ENCODE peak calls at places on chromosomes 13 and 19, in six cellular contexts. One of them, this sample, is unnamed.

GRCh38 chr13:109145631-109146030 is 516.2 kb downstream of the MYO16 start:
- DNase-seq in mesothelial cell of epicardium: no peak
- DNase-seq in WERI-Rb-1: peak; percentile 68
- DNase-seq in fibroblast of pulmonary artery: peak; percentile 85
- DNase-seq in BJ: no peak
- DNase-seq in dorsolateral prefrontal cortex: no peak
- DNase-seq in this sample: no peak

GRCh38 chr13:49806126-49806536 is 13.6 kb upstream of the KPNA3 start:
- DNase-seq in mesothelial cell of epicardium: no peak
- DNase-seq in BJ: no peak
- DNase-seq in WERI-Rb-1: no peak
- DNase-seq in dorsolateral prefrontal cortex: no peak
- DNase-seq in fibroblast of pulmonary artery: no peak
- DNase-seq in this sample: no peak

GRCh38 chr19:1862424-1863307 is 713 bp downstream of the KLF16 start:
- DNase-seq in BJ: no peak
- DNase-seq in WERI-Rb-1: no peak
- DNase-seq in fibroblast of pulmonary artery: no peak
- DNase-seq in mesothelial cell of epicardium: no peak
- DNase-seq in dorsolateral prefrontal cortex: no peak
- DNase-seq in this sample: no peak

GRCh38 chr13:66780814-66781213 is 449.3 kb downstream of the PCDH9 start:
- DNase-seq in mesothelial cell of epicardium: no peak
- DNase-seq in WERI-Rb-1: no peak
- DNase-seq in BJ: peak; percentile 27
- DNase-seq in fibroblast of pulmonary artery: peak; percentile 43
- DNase-seq in dorsolateral prefrontal cortex: no peak
- DNase-seq in this sample: no peak

GRCh38 chr19:51259348-51260245 is 8.7 kb downstream of the SIGLECL1 start:
- DNase-seq in mesothelial cell of epicardium: no peak
- DNase-seq in BJ: no peak
- DNase-seq in WERI-Rb-1: peak; percentile 25
- DNase-seq in dorsolateral prefrontal cortex: no peak
- DNase-seq in fibroblast of pulmonary artery: peak; percentile 43
- DNase-seq in this sample: no peak

GRCh38 chr19:32971012-32971595 is 654 bp downstream of the CEP89 start:
- DNase-seq in mesothelial cell of epicardium: no peak
- DNase-seq in BJ: no peak
- DNase-seq in dorsolateral prefrontal cortex: no peak
- DNase-seq in WERI-Rb-1: no peak
- DNase-seq in fibroblast of pulmonary artery: no peak
- DNase-seq in this sample: no peak

GRCh38 chr13:22357132-22357531 is 686.3 kb downstream of the FGF9 start:
- DNase-seq in mesothelial cell of epicardium: no peak
- DNase-seq in dorsolateral prefrontal cortex: no peak
- DNase-seq in WERI-Rb-1: no peak
- DNase-seq in BJ: peak; percentile 13
- DNase-seq in fibroblast of pulmonary artery: no peak
- DNase-seq in this sample: no peak

GRCh38 chr19:372306-372890 is 27.8 kb upstream of the MIER2 start:
- DNase-seq in dorsolateral prefrontal cortex: peak; percentile 57
- DNase-seq in BJ: peak; percentile 39
- DNase-seq in WERI-Rb-1: no peak
- DNase-seq in fibroblast of pulmonary artery: peak; percentile 78
- DNase-seq in mesothelial cell of epicardium: no peak
- DNase-seq in this sample: peak; percentile 54

GRCh38 chr13:29847501-29847983 is 2.9 kb downstream of the UBL3 start:
- DNase-seq in fibroblast of pulmonary artery: peak; percentile 49
- DNase-seq in BJ: no peak
- DNase-seq in WERI-Rb-1: no peak
- DNase-seq in mesothelial cell of epicardium: no peak
- DNase-seq in dorsolateral prefrontal cortex: no peak
- DNase-seq in this sample: no peak

DNA sequence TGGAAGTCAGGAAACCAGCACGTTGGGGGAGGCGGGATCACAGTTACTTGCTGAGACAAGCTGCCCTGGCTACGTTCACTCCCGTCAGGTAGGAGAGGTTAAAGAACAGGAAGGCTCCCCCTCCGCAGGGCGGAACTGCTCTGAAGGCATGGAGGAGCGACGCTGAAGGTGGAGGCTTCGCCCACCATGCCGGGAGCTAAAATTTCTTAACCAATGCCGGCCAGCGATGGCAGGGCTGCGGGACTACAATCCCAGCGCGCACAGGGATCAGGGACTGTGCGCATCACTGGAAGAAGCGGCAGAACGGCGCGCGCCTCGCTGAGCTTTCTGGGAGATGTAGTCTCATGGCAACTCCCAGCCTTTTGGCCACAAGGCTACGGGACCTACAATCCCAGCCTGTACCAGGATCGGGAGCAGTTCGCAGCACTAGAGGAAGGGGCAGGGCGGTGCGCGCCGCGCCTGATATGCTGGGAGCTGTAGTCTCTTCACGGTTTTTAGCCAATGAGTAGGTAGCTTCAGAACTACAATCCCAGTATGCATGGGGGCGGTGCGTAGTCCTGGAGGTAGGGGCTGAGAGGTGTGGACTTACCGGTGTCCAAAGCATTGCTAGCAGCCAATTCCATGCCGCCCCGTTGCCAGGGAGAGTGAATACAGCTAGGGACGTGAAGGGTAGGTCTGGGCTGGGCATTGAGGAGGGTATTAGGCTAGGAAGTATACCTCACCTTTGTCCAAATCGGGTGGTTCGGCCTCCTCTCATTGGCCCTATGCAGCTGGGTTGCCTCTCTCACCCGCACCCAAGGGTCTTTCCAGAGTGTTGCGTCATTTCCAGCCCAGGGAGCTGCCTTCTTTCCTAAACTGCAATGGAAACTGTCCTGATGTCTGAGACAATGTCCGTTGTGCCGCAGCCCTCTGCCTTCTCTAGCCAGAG is 12.8 kb upstream of the ZNF682 start:
- DNase-seq in BJ: peak; percentile 88
- DNase-seq in fibroblast of pulmonary artery: peak; percentile 99
- DNase-seq in mesothelial cell of epicardium: peak; percentile 93
- DNase-seq in dorsolateral prefrontal cortex: peak; percentile 100
- DNase-seq in WERI-Rb-1: peak; percentile 98
- DNase-seq in this sample: peak; percentile 96
- TF ChIP-seq CTCF in BJ: peak; percentile 3
- TF ChIP-seq CTCF in fibroblast of pulmonary artery: no peak
- TF ChIP-seq CTCF in mesothelial cell of epicardium: no peak
- TF ChIP-seq CTCF in dorsolateral prefrontal cortex: peak; percentile 47
- TF ChIP-seq CTCF in WERI-Rb-1: no peak
- TF ChIP-seq CTCF in this sample: no peak

DNA sequence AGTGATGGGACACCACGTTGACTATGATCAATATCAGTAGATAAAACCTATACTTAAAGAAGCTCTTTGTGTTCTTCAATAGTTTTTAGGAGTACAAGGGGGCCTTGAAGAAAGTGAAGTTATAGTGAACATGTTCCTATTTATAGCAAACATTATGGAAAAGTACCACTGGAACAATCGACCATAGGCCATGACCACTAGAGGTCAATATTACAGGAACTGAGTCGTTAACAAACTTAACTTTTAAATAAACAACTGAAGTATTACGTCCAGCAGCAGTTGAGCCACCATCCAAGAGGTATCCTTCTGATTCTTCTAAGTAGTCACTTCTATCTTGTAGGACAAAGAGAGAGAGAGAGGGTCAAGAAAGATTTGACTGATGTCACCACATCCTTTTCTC is 391.0 kb upstream of the SLITRK5 start:
- DNase-seq in BJ: no peak
- DNase-seq in WERI-Rb-1: no peak
- DNase-seq in fibroblast of pulmonary artery: no peak
- DNase-seq in dorsolateral prefrontal cortex: no peak
- DNase-seq in mesothelial cell of epicardium: no peak
- DNase-seq in this sample: no peak
- TF ChIP-seq CTCF in BJ: no peak
- TF ChIP-seq CTCF in WERI-Rb-1: peak; percentile 0
- TF ChIP-seq CTCF in fibroblast of pulmonary artery: no peak
- TF ChIP-seq CTCF in dorsolateral prefrontal cortex: no peak
- TF ChIP-seq CTCF in mesothelial cell of epicardium: no peak
- TF ChIP-seq CTCF in this sample: no peak

GRCh38 chr13:96730676-96731075 is 263.6 kb downstream of the OXGR1 start:
- DNase-seq in fibroblast of pulmonary artery: peak; percentile 1
- DNase-seq in WERI-Rb-1: no peak
- DNase-seq in dorsolateral prefrontal cortex: no peak
- DNase-seq in BJ: no peak
- DNase-seq in mesothelial cell of epicardium: no peak
- DNase-seq in this sample: no peak

DNA sequence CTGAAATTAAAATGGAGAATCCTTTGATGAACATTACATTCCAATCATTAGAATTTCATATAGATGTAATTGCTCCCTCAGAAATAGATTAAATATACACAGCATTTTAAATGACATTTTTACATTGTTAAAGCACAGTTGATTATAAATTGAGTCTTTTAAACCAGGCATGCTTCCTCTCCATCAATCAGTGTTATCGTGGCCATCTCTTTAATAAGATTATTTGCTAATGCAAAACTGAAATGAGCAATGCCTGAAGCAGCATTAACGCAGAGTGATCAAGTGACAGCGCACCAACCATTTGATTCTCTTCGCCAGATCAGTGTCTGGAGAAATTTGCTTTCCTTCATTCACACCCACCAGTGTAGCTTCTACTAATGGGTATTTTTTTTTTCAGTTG is 259.8 kb downstream of the OXGR1 start:
- DNase-seq in BJ: no peak
- DNase-seq in fibroblast of pulmonary artery: no peak
- DNase-seq in mesothelial cell of epicardium: no peak
- DNase-seq in dorsolateral prefrontal cortex: no peak
- DNase-seq in WERI-Rb-1: no peak
- DNase-seq in this sample: no peak
- TF ChIP-seq CTCF in BJ: no peak
- TF ChIP-seq CTCF in fibroblast of pulmonary artery: no peak
- TF ChIP-seq CTCF in mesothelial cell of epicardium: no peak
- TF ChIP-seq CTCF in dorsolateral prefrontal cortex: no peak
- TF ChIP-seq CTCF in WERI-Rb-1: no peak
- TF ChIP-seq CTCF in this sample: no peak

DNA sequence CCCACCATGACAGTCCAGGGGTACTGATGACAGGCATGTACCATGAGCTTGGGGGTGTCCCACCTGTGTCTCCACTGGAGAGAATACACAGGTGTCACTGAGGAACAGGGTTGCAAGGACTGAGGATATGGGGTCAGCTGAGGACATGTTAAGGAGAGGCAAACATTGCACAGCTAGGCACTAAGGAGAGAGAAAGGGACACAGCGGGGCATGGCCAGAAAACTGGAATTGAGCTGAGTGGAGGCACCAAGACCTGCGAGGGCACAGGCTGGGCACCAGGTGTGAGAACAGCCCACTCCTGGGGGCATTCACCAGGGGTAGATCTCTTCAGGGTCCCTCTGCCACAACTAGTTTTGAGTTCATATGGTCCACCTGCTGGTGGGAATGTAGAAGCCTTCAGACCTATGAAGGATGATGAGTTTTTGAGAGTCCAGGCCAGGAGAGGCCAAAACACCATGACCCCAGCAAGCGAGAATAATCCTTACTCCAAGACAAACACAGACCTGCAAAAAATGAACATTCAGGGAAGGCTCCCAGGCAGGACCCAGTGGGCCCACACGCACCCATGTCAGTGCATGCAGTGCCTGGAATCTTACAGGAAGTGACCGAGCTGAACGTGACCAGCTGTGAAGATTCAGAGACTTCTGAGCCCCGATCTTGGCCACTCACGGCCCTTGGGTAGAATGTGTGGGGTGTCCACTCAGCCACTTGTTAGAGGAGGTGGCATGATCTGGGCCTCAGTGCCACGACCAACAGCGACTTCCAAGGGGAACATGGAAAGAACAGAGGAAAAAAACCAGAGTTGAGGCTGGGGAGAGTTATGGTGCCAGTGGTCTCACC is 1.4 kb upstream of the ZNF584 start:
- DNase-seq in WERI-Rb-1: no peak
- DNase-seq in dorsolateral prefrontal cortex: no peak
- DNase-seq in mesothelial cell of epicardium: no peak
- DNase-seq in fibroblast of pulmonary artery: no peak
- DNase-seq in BJ: no peak
- DNase-seq in this sample: no peak
- TF ChIP-seq CTCF in WERI-Rb-1: peak; percentile 28
- TF ChIP-seq CTCF in dorsolateral prefrontal cortex: no peak
- TF ChIP-seq CTCF in mesothelial cell of epicardium: peak; percentile 51
- TF ChIP-seq CTCF in fibroblast of pulmonary artery: peak; percentile 42
- TF ChIP-seq CTCF in BJ: peak; percentile 43
- TF ChIP-seq CTCF in this sample: peak; percentile 21

GRCh38 chr13:75417647-75418046 is 64.3 kb downstream of the TBC1D4 start:
- DNase-seq in BJ: no peak
- DNase-seq in mesothelial cell of epicardium: no peak
- DNase-seq in WERI-Rb-1: no peak
- DNase-seq in fibroblast of pulmonary artery: no peak
- DNase-seq in dorsolateral prefrontal cortex: no peak
- DNase-seq in this sample: no peak

GRCh38 chr13:75417006-75417384 is 65.0 kb downstream of the TBC1D4 start:
- DNase-seq in mesothelial cell of epicardium: no peak
- DNase-seq in BJ: no peak
- DNase-seq in fibroblast of pulmonary artery: no peak
- DNase-seq in WERI-Rb-1: no peak
- DNase-seq in dorsolateral prefrontal cortex: no peak
- DNase-seq in this sample: no peak

GRCh38 chr13:75415720-75416119 is 66.2 kb downstream of the TBC1D4 start:
- DNase-seq in BJ: peak; percentile 74
- DNase-seq in mesothelial cell of epicardium: no peak
- DNase-seq in WERI-Rb-1: no peak
- DNase-seq in fibroblast of pulmonary artery: peak; percentile 86
- DNase-seq in dorsolateral prefrontal cortex: no peak
- DNase-seq in this sample: peak; percentile 43

GRCh38 chr13:75418186-75418843 is 63.7 kb downstream of the TBC1D4 start:
- DNase-seq in WERI-Rb-1: no peak
- DNase-seq in fibroblast of pulmonary artery: no peak
- DNase-seq in mesothelial cell of epicardium: no peak
- DNase-seq in BJ: no peak
- DNase-seq in dorsolateral prefrontal cortex: no peak
- DNase-seq in this sample: no peak

DNA sequence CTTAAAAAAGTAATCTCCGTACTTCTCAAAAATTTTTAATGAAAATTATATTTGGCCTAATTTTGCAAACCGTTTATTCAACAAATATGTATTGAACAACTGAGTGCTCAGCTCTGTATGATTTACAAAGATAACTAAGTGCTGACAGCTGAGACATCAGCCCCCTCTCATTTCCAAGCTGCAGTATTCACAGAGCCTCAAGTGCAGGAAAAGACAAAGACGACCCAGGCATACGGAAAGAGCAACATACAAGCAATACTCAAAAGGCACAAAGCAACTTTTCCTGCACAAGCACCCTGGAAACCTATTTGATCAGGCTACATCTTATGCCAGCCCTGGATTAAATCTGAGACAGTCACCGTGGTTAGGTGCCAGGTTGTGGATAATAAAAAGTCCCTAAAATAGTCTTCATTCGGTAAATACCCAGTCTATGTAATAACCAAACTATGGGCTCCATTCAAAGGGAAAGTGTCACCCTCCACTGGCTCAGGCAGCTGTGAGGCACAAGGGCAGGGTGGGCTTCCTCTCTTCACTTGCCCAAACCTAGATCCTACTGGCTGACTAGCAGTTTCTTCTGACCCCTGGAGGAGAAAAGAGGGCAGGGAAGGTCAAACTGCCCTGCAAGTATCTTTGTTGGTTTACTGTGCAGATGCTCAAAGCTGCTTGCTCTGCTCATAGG is 65.5 kb downstream of the TBC1D4 start:
- DNase-seq in mesothelial cell of epicardium: no peak
- DNase-seq in BJ: no peak
- DNase-seq in fibroblast of pulmonary artery: no peak
- DNase-seq in dorsolateral prefrontal cortex: no peak
- DNase-seq in WERI-Rb-1: no peak
- DNase-seq in this sample: no peak
- TF ChIP-seq CTCF in mesothelial cell of epicardium: no peak
- TF ChIP-seq CTCF in BJ: no peak
- TF ChIP-seq CTCF in fibroblast of pulmonary artery: no peak
- TF ChIP-seq CTCF in dorsolateral prefrontal cortex: no peak
- TF ChIP-seq CTCF in WERI-Rb-1: no peak
- TF ChIP-seq CTCF in this sample: no peak